ENCODE peak calls at places on chromosomes 2 and 18, in eight cellular contexts. Z is HepG2, F is ovary, L is astrocyte, W is K562, S is fibroblast of lung, U is foreskin keratinocyte, T is tibial artery. P is an unnamed sample.

GRCh38 chr2:174198846-174199564 is 49.3 kb downstream of the OLA1 start:
- DNase-seq in T (no peak), W (no peak), U (no peak), Z (no peak), F (no peak), S (no peak), L (peak; percentile 36), P (no peak)

GRCh38 chr18:74183110-74183509 is 34.8 kb downstream of the TIMM21 start:
- DNase-seq in L (no peak), S (no peak), F (no peak), T (no peak), W (no peak), Z (no peak), U (no peak), P (no peak)

GRCh38 chr2:96102596-96103387 is 13.6 kb downstream of the ADRA2B start:
- DNase-seq in L (no peak), W (no peak), Z (no peak), F (no peak), U (no peak), S (no peak), T (peak; percentile 39), P (no peak)

GRCh38 chr2:11397046-11397445 is 52.6 kb upstream of the ROCK2 start:
- DNase-seq in L (no peak), F (no peak), S (no peak), W (no peak), T (no peak), U (no peak), Z (no peak), P (no peak)

GRCh38 chr2:216302981-216303676 is 69.2 kb downstream of the MARCHF4 start:
- DNase-seq in F (no peak), L (peak; percentile 93), S (no peak), T (no peak), W (no peak), U (no peak), Z (no peak), P (no peak)

GRCh38 chr18:63741769-63742168 is 33.4 kb upstream of the SERPINB7 start:
- DNase-seq in F (no peak), W (no peak), T (no peak), Z (no peak), U (no peak), L (no peak), S (peak; percentile 30), P (peak; percentile 52)

GRCh38 chr2:133346654-133347053 is 221.6 kb downstream of the NCKAP5 start:
- DNase-seq in S (peak; percentile 79), Z (no peak), T (no peak), W (no peak), U (peak; percentile 85), L (peak; percentile 84), F (no peak), P (peak; percentile 78)

GRCh38 chr18:56319953-56320352 is 318.4 kb downstream of the TXNL1 start:
- DNase-seq in T (no peak), L (no peak), W (no peak), Z (no peak), S (no peak), U (no peak), F (no peak), P (no peak)

GRCh38 chr2:226793615-226794014 is 6.0 kb downstream of the IRS1 start:
- DNase-seq in F (no peak), U (no peak), Z (no peak), S (no peak), W (no peak), T (no peak), L (no peak), P (no peak)

GRCh38 chr18:78979682-78980278 is at the start of gene SALL3:
- DNase-seq in F (no peak), L (no peak), W (no peak), S (no peak), T (no peak), U (no peak), Z (no peak), P (no peak)

GRCh38 chr2:16665746-16666452 is at the start of gene CYRIA:
- DNase-seq in T (peak; percentile 80), F (peak; percentile 70), Z (no peak), U (no peak), S (no peak), L (no peak), W (peak; percentile 87), P (no peak)

GRCh38 chr2:172438064-172438421 is 10.7 kb downstream of the ITGA6 start:
- DNase-seq in Z (no peak), U (no peak), L (no peak), T (no peak), W (no peak), S (no peak), F (no peak), P (no peak)

GRCh38 chr2:241272298-241272721 is 43.2 kb downstream of the HDLBP start:
- DNase-seq in T (no peak), S (peak; percentile 21), Z (no peak), W (no peak), L (no peak), F (peak; percentile 66), U (no peak), P (no peak)

GRCh38 chr2:71798266-71799012 is 345.1 kb downstream of the DYSF start:
- DNase-seq in T (peak; percentile 67), L (peak; percentile 11), S (peak; percentile 28), U (no peak), Z (peak; percentile 61), F (no peak), W (peak; percentile 87), P (no peak)

GRCh38 chr18:10290244-10291240 is 163.9 kb upstream of the APCDD1 start:
- DNase-seq in L (no peak), U (no peak), Z (no peak), W (no peak), T (no peak), F (no peak), S (peak; percentile 11), P (peak; percentile 64)

GRCh38 chr2:218577482-218578220 is 9.0 kb downstream of the CNOT9 start:
- DNase-seq in Z (no peak), S (no peak), L (no peak), W (no peak), T (no peak), F (no peak), U (no peak), P (no peak)

GRCh38 chr2:121648611-121649401 is 456 bp downstream of the CLASP1 start:
- DNase-seq in S (peak; percentile 63), W (peak; percentile 83), L (peak; percentile 62), Z (peak; percentile 42), U (no peak), F (no peak), T (peak; percentile 76), P (no peak)

GRCh38 chr18:77016936-77017335 is 115.6 kb downstream of the MBP start:
- DNase-seq in S (no peak), W (no peak), Z (no peak), U (no peak), L (no peak), T (no peak), F (no peak), P (no peak)

GRCh38 chr2:207974214-207974600 is 51.1 kb downstream of the PLEKHM3 start:
- DNase-seq in T (no peak), L (no peak), Z (no peak), U (no peak), W (no peak), F (no peak), S (no peak), P (no peak)

GRCh38 chr2:240557101-240557751 is 562 bp downstream of the ANKMY1 start:
- DNase-seq in U (no peak), T (no peak), W (no peak), L (no peak), Z (no peak), S (no peak), F (no peak), P (no peak)

GRCh38 chr18:80034068-80034851 is at the start of gene RBFA:
- DNase-seq in L (peak; percentile 90), U (peak; percentile 82), S (peak; percentile 98), W (peak; percentile 85), Z (peak; percentile 88), F (peak; percentile 100), T (peak; percentile 99), P (peak; percentile 90)
- TF ChIP-seq CTCF in L (no peak), U (peak; percentile 62), S (peak; percentile 38), W (peak; percentile 36), Z (peak; percentile 83), F (no peak), T (peak; percentile 20), P (peak; percentile 39)

DNA sequence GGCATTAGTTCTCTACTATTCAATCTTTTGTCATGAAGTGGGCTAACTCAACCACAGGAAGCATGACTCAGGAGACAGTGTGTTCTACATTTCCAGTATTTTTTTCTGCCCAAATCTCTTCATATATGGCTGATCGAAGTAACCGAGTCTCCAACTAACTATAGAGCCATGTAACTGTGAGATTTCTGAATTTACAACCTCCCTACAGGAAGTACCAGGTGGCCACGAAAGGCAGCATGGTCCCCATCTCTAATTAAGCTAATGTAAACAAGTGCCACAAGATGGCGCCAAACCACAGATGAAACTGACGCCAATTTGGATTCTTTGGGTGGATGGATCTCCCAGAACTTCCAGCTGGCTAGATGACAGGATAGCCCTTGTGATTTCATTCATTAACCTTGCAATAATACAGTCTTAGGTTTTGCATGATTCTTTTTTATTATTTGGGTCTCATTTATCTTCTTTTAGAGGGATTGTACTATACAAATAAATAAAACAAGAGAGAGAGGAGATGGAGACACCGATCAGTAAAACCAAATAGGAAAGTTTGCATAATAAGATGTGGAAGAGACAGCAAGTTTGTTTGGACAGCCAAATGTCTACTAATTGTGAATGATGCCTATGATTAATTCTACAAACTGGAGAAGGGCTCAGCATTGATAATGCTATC is 18.3 kb upstream of the ARHGAP15 start:
- DNase-seq in Z (peak; percentile 68), T (peak; percentile 70), U (peak; percentile 15), W (peak; percentile 37), F (peak; percentile 27), S (peak; percentile 78), L (peak; percentile 59), P (peak; percentile 13)
- TF ChIP-seq CTCF in Z (peak; percentile 87), T (peak; percentile 50), U (peak; percentile 75), W (peak; percentile 71), F (peak; percentile 32), S (peak; percentile 56), L (peak; percentile 80), P (peak; percentile 69)

GRCh38 chr2:43400508-43400907 is 174.1 kb upstream of the ZFP36L2 start:
- DNase-seq in S (peak; percentile 40), W (no peak), T (no peak), U (no peak), F (no peak), L (no peak), Z (no peak), P (no peak)
- TF ChIP-seq CTCF in S (peak; percentile 17), W (no peak), T (peak; percentile 29), U (no peak), F (no peak), L (no peak), Z (no peak), P (peak; percentile 9)

DNA sequence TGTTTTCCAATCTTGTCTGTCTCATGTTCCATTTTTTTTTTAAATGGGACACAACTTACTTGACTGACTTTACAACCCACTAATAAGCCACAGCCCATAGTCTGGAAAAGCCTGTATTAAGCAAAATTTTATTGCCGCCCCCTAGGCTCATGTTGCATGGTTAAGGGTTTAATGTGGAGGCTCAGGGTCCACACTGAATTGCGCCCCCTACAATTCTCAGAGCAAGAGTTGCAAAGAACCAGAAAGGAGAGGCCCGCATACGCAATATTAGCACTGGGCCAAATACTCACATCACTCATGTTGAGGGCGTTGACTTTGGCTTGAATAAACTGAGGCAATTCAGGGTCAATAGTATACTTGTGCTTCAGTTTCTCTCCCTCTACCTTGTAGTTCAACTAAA is 65.5 kb downstream of the NEB start:
- DNase-seq in T (no peak), F (no peak), Z (no peak), U (no peak), L (no peak), S (no peak), W (no peak), P (no peak)
- TF ChIP-seq CTCF in T (no peak), F (no peak), Z (peak; percentile 5), U (no peak), L (no peak), S (no peak), W (peak; percentile 30), P (no peak)